ENCODE peak calls at places on chromosomes 13 and 19, in six cellular contexts. J, O, N, H, E and U are unnamed samples.
A peak's percentile ranks its signal among the peaks of the same experiment; 100 is the strongest.

GRCh38 chr13:114142137-114142550 is 9.7 kb upstream of the RASA3 start:
- DNase-seq in O (no peak), J (no peak), E (no peak), N (no peak), H (no peak), U (no peak)

GRCh38 chr13:31686660-31687430 is 52.5 kb upstream of the RXFP2 start:
- DNase-seq in O (no peak), J (no peak), N (no peak), H (no peak), E (no peak), U (no peak)

GRCh38 chr13:108705031-108705430 is 75.6 kb downstream of the MYO16 start:
- DNase-seq in O (no peak), J (no peak), H (no peak), E (no peak), N (no peak), U (no peak)

GRCh38 chr19:14470031-14470876 is 4.9 kb downstream of the PTGER1 start:
- DNase-seq in H (no peak), E (no peak), O (no peak), N (no peak), J (no peak), U (no peak)

GRCh38 chr19:39038098-39038497 is 5.7 kb upstream of the FBXO27 start:
- DNase-seq in N (peak; percentile 65), H (no peak), O (peak; percentile 71), J (no peak), E (no peak), U (peak; percentile 26)

GRCh38 chr13:48478401-48478800 is 54.5 kb downstream of the RCBTB2 start:
- DNase-seq in J (no peak), E (no peak), O (no peak), N (no peak), H (no peak), U (no peak)

GRCh38 chr19:2108251-2109016 is 11.7 kb downstream of the IZUMO4 start:
- DNase-seq in O (no peak), J (no peak), N (no peak), H (no peak), E (no peak), U (no peak)

GRCh38 chr19:34856052-34856451 is 70.7 kb upstream of the ZNF30 start:
- DNase-seq in E (no peak), N (no peak), O (no peak), J (no peak), H (no peak), U (no peak)

GRCh38 chr13:98492335-98493034 is 84.4 kb downstream of the STK24 start:
- DNase-seq in H (no peak), E (no peak), O (no peak), N (no peak), J (no peak), U (no peak)

GRCh38 chr13:51636349-51636890 is 52.2 kb downstream of the WDFY2 start:
- DNase-seq in E (no peak), H (no peak), J (no peak), N (peak; percentile 50), O (peak; percentile 18), U (no peak)

GRCh38 chr19:8393871-8394250 is 3.7 kb downstream of the RAB11B start:
- DNase-seq in O (no peak), E (no peak), H (no peak), J (no peak), N (no peak), U (no peak)

GRCh38 chr13:40626566-40626965 is 39.9 kb downstream of the FOXO1 start:
- DNase-seq in J (no peak), E (no peak), O (no peak), N (no peak), H (no peak), U (peak; percentile 31)

GRCh38 chr19:12834418-12834943 is at the start of gene RTBDN:
- DNase-seq in H (no peak), O (no peak), J (no peak), E (no peak), N (no peak), U (no peak)

GRCh38 chr19:40603071-40603718 is 2.0 kb downstream of the LTBP4 start:
- DNase-seq in E (no peak), J (no peak), H (no peak), O (peak; percentile 35), N (peak; percentile 36), U (no peak)

GRCh38 chr19:51441410-51442390 is 16.6 kb downstream of the SIGLEC8 start:
- DNase-seq in E (peak; percentile 85), O (no peak), N (no peak), J (peak; percentile 65), H (peak; percentile 89), U (peak; percentile 60)

GRCh38 chr19:16200038-16200775 is 2.5 kb downstream of the AP1M1 start:
- DNase-seq in N (no peak), H (no peak), E (no peak), O (peak; percentile 10), J (no peak), U (no peak)

GRCh38 chr13:112885782-112886268 is 83.2 kb upstream of the MCF2L start:
- DNase-seq in J (no peak), O (peak; percentile 87), E (no peak), H (no peak), N (peak; percentile 92), U (no peak)

GRCh38 chr13:111177081-111177711 is 62.1 kb downstream of the ARHGEF7 start:
- DNase-seq in J (peak; percentile 54), H (peak; percentile 60), N (peak; percentile 92), E (no peak), O (peak; percentile 99), U (peak; percentile 77)

GRCh38 chr19:41913476-41914190 is 14.6 kb downstream of the ERFL start:
- DNase-seq in H (no peak), J (no peak), N (no peak), E (no peak), O (no peak), U (no peak)

GRCh38 chr13:77859450-77859849 is 59.2 kb downstream of the EDNRB start:
- DNase-seq in J (no peak), O (no peak), E (no peak), H (no peak), N (no peak), U (no peak)

GRCh38 chr19:49442354-49442753 is 1.0 kb upstream of the SLC17A7 start:
- DNase-seq in H (peak; percentile 32), O (no peak), N (no peak), E (no peak), J (no peak), U (peak; percentile 55)

GRCh38 chr19:1967087-1967608 is 26.2 kb downstream of the CSNK1G2 start:
- DNase-seq in O (no peak), H (peak; percentile 42), E (no peak), N (no peak), J (no peak), U (no peak)

GRCh38 chr19:54551293-54551692 is 22.3 kb upstream of the LILRA2 start:
- DNase-seq in N (no peak), E (no peak), O (no peak), H (peak; percentile 26), J (no peak), U (peak; percentile 17)

GRCh38 chr13:42039457-42039945 is 8.9 kb upstream of the DGKH start:
- DNase-seq in J (no peak), H (peak; percentile 13), O (no peak), E (no peak), N (peak; percentile 28), U (peak; percentile 65)

GRCh38 chr13:28171266-28171665 is 32.9 kb downstream of the PAN3 start:
- DNase-seq in E (no peak), N (no peak), O (no peak), H (no peak), J (no peak), U (no peak)

GRCh38 chr19:48613852-48614435 is 932 bp downstream of the FAM83E start:
- DNase-seq in H (no peak), E (no peak), N (no peak), O (no peak), J (no peak), U (no peak)

GRCh38 chr13:76014618-76015315 is 378.6 kb downstream of the LMO7 start:
- DNase-seq in J (no peak), N (no peak), O (no peak), E (no peak), H (no peak), U (no peak)